ENCODE peak calls at places on chromosome 11, in ten cellular contexts. G is Jurkat, Clone E6-1; U is dermis blood vessel endothelial cell; V is AG09309; Z is PC-9; B is T-helper 9 cell; D is adrenal gland; Q is right cardiac atrium; S is H54; H is astrocyte of the cerebellum. E is an unnamed sample.

GRCh38 chr11:130918081-130918480 is 1.8 kb upstream of the SNX19 start:
- DNase-seq in Q (no peak), B (no peak), U (no peak), S (no peak), D (peak; percentile 16), G (no peak), H (no peak), V (no peak), Z (no peak), E (no peak)

GRCh38 chr11:100647861-100648260 is 39.2 kb upstream of the ARHGAP42 start:
- DNase-seq in Z (no peak), B (no peak), Q (no peak), D (no peak), U (no peak), V (no peak), G (no peak), S (no peak), H (no peak), E (no peak)

GRCh38 chr11:59173964-59174663 is 2.2 kb downstream of the DTX4 start:
- DNase-seq in H (no peak), D (no peak), Z (peak; percentile 86), B (no peak), U (no peak), G (no peak), Q (no peak), S (no peak), V (no peak), E (peak; percentile 25)

GRCh38 chr11:7689239-7689638 is 15.9 kb upstream of the CYB5R2 start:
- DNase-seq in Z (no peak), D (no peak), B (no peak), Q (no peak), S (no peak), G (no peak), H (no peak), V (no peak), U (no peak), E (no peak)

GRCh38 chr11:74634537-74634936 is 42.2 kb downstream of the POLD3 start:
- DNase-seq in B (no peak), H (peak; percentile 37), V (no peak), U (peak; percentile 50), D (peak; percentile 8), S (peak; percentile 12), Z (peak; percentile 69), Q (no peak), G (no peak), E (no peak)

GRCh38 chr11:57425565-57426438 is 1.1 kb downstream of the SLC43A3 start:
- DNase-seq in Z (no peak), D (peak; percentile 58), Q (peak; percentile 89), V (no peak), B (no peak), G (no peak), S (no peak), H (no peak), U (peak; percentile 47), E (no peak)

GRCh38 chr11:41003339-41003992 is 456.0 kb downstream of the LRRC4C start:
- DNase-seq in B (no peak), Q (no peak), D (no peak), V (no peak), U (no peak), S (no peak), Z (no peak), G (no peak), H (no peak), E (no peak)

GRCh38 chr11:12845739-12846358 is 163.3 kb upstream of the RASSF10 start:
- DNase-seq in Q (peak; percentile 68), G (no peak), S (no peak), H (no peak), Z (no peak), V (no peak), D (no peak), U (peak; percentile 27), B (no peak), E (peak; percentile 76)

GRCh38 chr11:27266125-27266524 is 96.9 kb downstream of the CCDC34 start:
- DNase-seq in S (no peak), U (no peak), B (no peak), V (no peak), D (no peak), Q (no peak), G (no peak), Z (no peak), H (no peak), E (no peak)

GRCh38 chr11:35525501-35526175 is at the start of gene PAMR1:
- DNase-seq in Q (peak; percentile 79), Z (peak; percentile 52), D (peak; percentile 10), U (no peak), H (no peak), G (no peak), V (no peak), S (peak; percentile 23), B (no peak), E (peak; percentile 87)

GRCh38 chr11:101909087-101909486 is 5.7 kb upstream of the CEP126 start:
- DNase-seq in B (no peak), D (no peak), U (no peak), V (no peak), S (no peak), H (no peak), Q (no peak), G (no peak), Z (no peak), E (peak; percentile 4)

GRCh38 chr11:7353100-7353499 is 101.4 kb downstream of the SYT9 start:
- DNase-seq in Q (no peak), S (peak; percentile 8), G (peak; percentile 33), Z (peak; percentile 1), H (no peak), D (peak; percentile 12), V (no peak), B (no peak), U (peak; percentile 45), E (peak; percentile 32)

GRCh38 chr11:132402056-132402684 is 1031.8 kb downstream of the NTM start:
- DNase-seq in H (peak; percentile 20), D (peak; percentile 4), G (peak; percentile 19), Z (no peak), B (no peak), S (peak; percentile 1), V (peak; percentile 2), U (no peak), Q (peak; percentile 53), E (peak; percentile 26)

GRCh38 chr11:88604255-88604654 is 266.7 kb upstream of the CTSC start:
- DNase-seq in H (peak; percentile 13), Z (no peak), V (peak; percentile 23), U (no peak), D (no peak), B (no peak), G (no peak), Q (no peak), S (no peak), E (peak; percentile 75)

GRCh38 chr11:121892863-121893262 is 223.2 kb downstream of the BLID start:
- DNase-seq in H (peak; percentile 68), U (peak; percentile 8), Q (no peak), Z (no peak), V (no peak), G (no peak), S (no peak), B (no peak), D (no peak), E (peak; percentile 71)

GRCh38 chr11:111206472-111206871 is 39.1 kb upstream of the POU2AF2 start:
- DNase-seq in Z (no peak), B (no peak), Q (no peak), D (no peak), G (no peak), H (peak; percentile 27), S (no peak), V (no peak), U (no peak), E (peak; percentile 72)

GRCh38 chr11:797300-798092 is 585 bp downstream of the SLC25A22 start:
- DNase-seq in V (no peak), B (peak; percentile 66), S (no peak), G (peak; percentile 80), U (peak; percentile 77), Q (peak; percentile 87), D (peak; percentile 66), Z (peak; percentile 57), H (no peak), E (peak; percentile 87)

GRCh38 chr11:93063101-93063500 is 93.7 kb downstream of the MTNR1B start:
- DNase-seq in D (no peak), Q (no peak), S (no peak), H (no peak), Z (no peak), B (no peak), V (no peak), G (no peak), U (no peak), E (no peak)

GRCh38 chr11:66704659-66705360 is 24.2 kb downstream of the SPTBN2 start:
- DNase-seq in D (no peak), S (no peak), V (no peak), Z (no peak), U (no peak), B (no peak), Q (no peak), H (no peak), G (no peak), E (no peak)

GRCh38 chr11:69524991-69525411 is 43.5 kb downstream of the LINC01488 start:
- DNase-seq in D (no peak), B (no peak), S (no peak), H (no peak), V (no peak), Q (no peak), Z (no peak), U (no peak), G (no peak), E (no peak)

GRCh38 chr11:2665747-2666710 is 33.8 kb downstream of the KCNQ1OT1 start:
- DNase-seq in D (peak; percentile 66), Z (no peak), G (no peak), H (no peak), V (no peak), S (no peak), U (no peak), B (no peak), Q (no peak), E (no peak)

GRCh38 chr11:1843098-1843473 is 4.3 kb downstream of the TNNI2 start:
- DNase-seq in G (no peak), Z (no peak), Q (peak; percentile 56), U (no peak), B (no peak), S (no peak), D (no peak), H (no peak), V (no peak), E (no peak)

E was measured in foreskin fibroblast.